ENCODE peak calls at places on chromosomes 6 and 20, in four cellular contexts. U is ovary, F is GM23338, W is astrocyte of the spinal cord. K is an unnamed sample.

GRCh38 chr6:168093071-168093505 is 14.1 kb upstream of the FRMD1 start:
- DNase-seq in U (no peak), F (no peak), W (no peak), K (peak)

GRCh38 chr20:10653593-10654288 is 20.1 kb downstream of the JAG1 start:
- DNase-seq in F (no peak), W (peak), U (peak), K (no peak)

GRCh38 chr20:2455771-2456497 is 14.7 kb downstream of the SNRPB start:
- DNase-seq in F (no peak), W (no peak), U (no peak), K (no peak)

GRCh38 chr20:63858393-63859165 is 2.7 kb upstream of the ABHD16B start:
- DNase-seq in U (peak), F (peak), W (peak), K (no peak)

GRCh38 chr6:170269151-170269872 is 21.6 kb downstream of the DLL1 start:
- DNase-seq in F (no peak), W (no peak), U (no peak), K (peak)

GRCh38 chr6:12899080-12899815 is 182.7 kb downstream of the PHACTR1 start:
- DNase-seq in U (no peak), W (no peak), F (no peak), K (no peak)

GRCh38 chr6:83758533-83758932 is 49.6 kb upstream of the SNAP91 start:
- DNase-seq in F (no peak), U (no peak), W (no peak), K (no peak)

GRCh38 chr6:139198529-139199303 is 63.8 kb downstream of the HECA start:
- DNase-seq in U (no peak), F (no peak), W (no peak), K (no peak)

GRCh38 chr6:17178754-17179153 is 76.9 kb downstream of the STMND1 start:
- DNase-seq in W (no peak), U (no peak), F (no peak), K (no peak)

GRCh38 chr6:88914180-88914579 is 49.2 kb downstream of the RNGTT start:
- DNase-seq in W (no peak), F (peak), U (no peak), K (no peak)

GRCh38 chr20:12627485-12627884 is 381.3 kb upstream of the SPTLC3 start:
- DNase-seq in F (no peak), W (no peak), U (no peak), K (no peak)

GRCh38 chr6:77454386-77454785 is 8.9 kb downstream of the HTR1B start:
- DNase-seq in F (no peak), U (no peak), W (no peak), K (no peak)

GRCh38 chr6:55594442-55594841 is 15.4 kb upstream of the HMGCLL1 start:
- DNase-seq in W (no peak), F (no peak), U (no peak), K (no peak)

GRCh38 chr6:55892749-55893357 is 17.5 kb upstream of the BMP5 start:
- DNase-seq in F (no peak), U (no peak), W (no peak), K (no peak)

GRCh38 chr6:128118401-128118800 is 217.5 kb upstream of the THEMIS start:
- DNase-seq in U (no peak), W (peak), F (no peak), K (no peak)

GRCh38 chr6:78749326-78749725 is 118.0 kb upstream of the IRAK1BP1 start:
- DNase-seq in F (no peak), W (peak), U (no peak), K (no peak)

GRCh38 chr6:149045404-149045803 is 272.1 kb upstream of the TAB2 start:
- DNase-seq in F (peak), U (no peak), W (no peak), K (no peak)

GRCh38 chr6:26473758-26474438 is 16.1 kb downstream of the BTN2A1 start:
- DNase-seq in W (peak), U (peak), F (peak), K (peak)

GRCh38 chr20:34701405-34702085 is 2.6 kb upstream of the TP53INP2 start:
- DNase-seq in W (no peak), F (no peak), U (no peak), K (no peak)

GRCh38 chr20:49832632-49833327 is 20.2 kb downstream of the SLC9A8 start:
- DNase-seq in F (no peak), U (no peak), W (no peak), K (no peak)

GRCh38 chr20:34514897-34515483 is 1.2 kb upstream of the DYNLRB1 start:
- DNase-seq in U (no peak), F (no peak), W (no peak), K (no peak)

GRCh38 chr20:48846516-48847492 is 19.0 kb upstream of the PREX1 start:
- DNase-seq in W (no peak), F (peak), U (no peak), K (no peak)

GRCh38 chr20:58886546-58886945 is 34.0 kb downstream of the GNAS start:
- DNase-seq in U (no peak), F (no peak), W (no peak), K (no peak)

GRCh38 chr6:46011241-46012085 is 4.2 kb downstream of the CLIC5 start:
- DNase-seq in U (no peak), W (peak), F (no peak), K (no peak)

GRCh38 chr20:64196831-64197418 is 32.7 kb downstream of the MYT1 start:
- DNase-seq in U (no peak), F (no peak), W (no peak), K (no peak)

GRCh38 chr6:33116417-33116816 is 40.6 kb downstream of the HLA-DPB1 start:
- DNase-seq in U (no peak), F (peak), W (no peak), K (no peak)

GRCh38 chr20:38303908-38304379 is at the start of gene BPI:
- DNase-seq in W (peak), F (no peak), U (no peak), K (peak)

GRCh38 chr6:100281471-100281878 is 183.2 kb downstream of the SIM1 start:
- DNase-seq in U (no peak), W (no peak), F (peak), K (no peak)

GRCh38 chr6:1082040-1082935 is 229.6 kb upstream of the FOXQ1 start:
- DNase-seq in F (no peak), U (no peak), W (no peak), K (no peak)

GRCh38 chr6:43086022-43086658 is 10.0 kb downstream of the PTK7 start:
- DNase-seq in U (no peak), W (no peak), F (no peak), K (no peak)

GRCh38 chr6:43951063-43951755 is 176.0 kb downstream of the MRPL14 start:
- DNase-seq in U (no peak), F (peak), W (no peak), K (peak)

GRCh38 chr6:24324617-24325016 is 33.2 kb downstream of the DCDC2 start:
- DNase-seq in F (no peak), W (no peak), U (no peak), K (no peak)

GRCh38 chr20:45008521-45009049 is 42.3 kb downstream of the STK4 start:
- DNase-seq in W (no peak), F (no peak), U (no peak), K (no peak)

GRCh38 chr6:130409394-130410095 is 43.7 kb downstream of the TMEM200A start:
- DNase-seq in U (no peak), F (no peak), W (no peak), K (no peak)

GRCh38 chr6:33633462-33634158 is 12.5 kb downstream of the ITPR3 start:
- DNase-seq in F (peak), U (peak), W (peak), K (peak)

DNA sequence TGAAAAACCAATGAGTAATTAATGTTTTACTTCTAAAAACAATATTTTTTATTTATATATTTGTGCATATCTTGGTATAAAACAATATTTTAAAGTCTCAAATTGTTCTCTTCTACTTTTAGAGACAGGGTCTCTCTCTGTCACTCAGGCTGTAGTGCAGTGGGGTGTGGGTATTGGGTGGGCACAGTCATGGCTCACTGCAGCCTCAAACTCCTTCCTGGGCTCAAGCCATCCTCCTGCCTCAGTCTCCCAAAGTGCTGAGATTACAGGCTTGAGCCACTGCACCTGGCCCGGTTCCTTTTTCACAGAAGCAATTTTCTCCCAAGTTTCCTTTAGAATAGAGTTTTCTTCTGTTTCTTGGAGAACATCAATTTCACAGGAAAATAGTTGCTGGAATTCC is 102.8 kb downstream of the TMEM242 start:
- DNase-seq in U (no peak), F (no peak), W (no peak), K (no peak)
- H3K4me3 ChIP-seq in U (no peak), F (no peak), W (no peak), K (peak)

DNA sequence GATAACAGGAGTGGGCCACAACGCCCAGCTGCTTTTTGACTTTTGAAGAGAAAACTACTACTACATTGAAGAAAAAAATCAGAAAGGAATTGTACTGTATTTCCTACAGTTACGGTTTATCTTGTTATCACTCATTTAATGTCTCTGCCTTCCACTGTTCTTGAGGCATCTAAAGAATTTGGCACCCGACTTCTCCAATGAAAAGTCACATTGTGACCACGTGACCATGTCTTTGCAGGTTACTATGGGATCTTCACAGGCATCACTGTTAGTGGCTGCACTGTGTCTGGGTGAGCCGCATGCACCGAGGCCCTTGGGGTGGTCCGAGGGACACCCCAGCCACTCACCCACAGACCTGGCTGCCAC is 26.8 kb downstream of the RRBP1 start:
- DNase-seq in W (no peak), U (no peak), F (peak), K (no peak)
- TF ChIP-seq CTCF in W (no peak), U (no peak), F (peak), K (no peak)

DNA sequence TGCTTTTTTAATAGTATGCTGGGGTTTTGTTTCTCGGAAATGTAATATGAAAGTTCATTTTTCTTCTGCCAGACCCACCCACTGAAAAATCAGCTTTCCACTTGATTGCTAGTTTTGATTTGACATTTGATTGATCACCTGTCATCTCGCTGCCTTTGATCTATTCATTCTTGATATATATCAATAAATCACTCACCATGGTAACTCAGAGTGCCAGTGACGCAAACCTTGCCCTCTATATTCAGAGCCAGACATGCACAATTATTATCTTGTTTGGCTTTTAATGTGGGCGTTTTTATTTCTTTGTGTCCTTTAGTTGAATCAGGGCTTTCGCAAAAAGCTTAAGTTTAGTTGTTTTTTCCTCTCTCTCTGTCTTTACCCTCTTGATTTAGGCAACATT is 2.0 kb downstream of the TSHZ2 start:
- DNase-seq in U (no peak), W (no peak), F (no peak), K (no peak)
- H3K4me3 ChIP-seq in U (peak), W (no peak), F (no peak), K (peak)

GRCh38 chr6:14272111-14273085 is 154.8 kb downstream of the CD83 start:
- DNase-seq in F (no peak), U (no peak), W (peak), K (no peak)

GRCh38 chr6:14269434-14269833 is 151.9 kb downstream of the CD83 start:
- DNase-seq in F (no peak), W (no peak), U (no peak), K (no peak)

GRCh38 chr6:14273196-14273595 is 155.6 kb downstream of the CD83 start:
- DNase-seq in W (no peak), F (peak), U (no peak), K (no peak)

GRCh38 chr6:14270142-14270893 is 152.7 kb downstream of the CD83 start:
- DNase-seq in W (no peak), F (no peak), U (no peak), K (no peak)

DNA sequence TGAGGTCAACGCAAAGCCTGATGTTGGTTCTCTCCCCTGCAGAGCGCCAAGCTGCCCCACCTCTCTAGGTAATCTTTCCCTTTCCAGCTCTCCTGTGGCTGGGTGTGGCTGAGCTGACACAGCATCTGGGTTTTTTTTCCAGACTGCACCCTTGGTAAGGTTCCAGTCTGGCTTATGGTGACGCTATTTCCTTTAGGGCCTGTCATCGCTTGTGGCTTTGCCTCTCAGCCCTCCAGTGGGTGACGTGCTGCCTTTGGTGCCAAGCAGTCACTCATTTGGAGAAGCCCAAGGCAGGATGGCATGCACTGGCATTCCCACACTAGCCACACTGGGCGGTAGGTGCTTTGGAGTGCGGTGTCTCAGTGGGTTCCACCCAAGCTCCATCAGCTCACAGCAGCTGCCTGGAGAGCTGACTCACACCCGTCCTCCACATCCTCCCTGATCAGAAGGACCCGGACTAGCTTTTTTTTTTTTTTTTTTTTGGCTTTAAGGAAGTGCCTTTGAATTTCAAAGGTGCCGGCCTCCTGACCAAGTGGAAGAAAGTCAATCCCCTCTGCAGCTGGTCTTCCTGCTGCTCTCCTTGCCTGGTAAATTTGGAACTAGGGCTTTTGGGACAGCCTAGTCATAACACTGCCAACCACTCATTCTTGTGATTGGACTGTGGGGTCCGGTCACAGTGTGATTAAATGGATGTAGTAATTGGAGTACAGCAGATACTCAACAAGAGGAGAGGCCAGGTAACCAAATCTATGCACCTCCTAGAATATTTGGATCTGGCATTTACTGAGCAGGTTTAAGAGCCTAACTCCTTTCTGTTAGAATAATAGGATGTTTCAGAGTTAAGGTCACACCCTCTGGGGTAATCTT is 153.6 kb downstream of the CD83 start:
- DNase-seq in U (no peak), W (peak), F (no peak), K (no peak)
- TF ChIP-seq CTCF in U (no peak), W (no peak), F (no peak), K (no peak)

DNA sequence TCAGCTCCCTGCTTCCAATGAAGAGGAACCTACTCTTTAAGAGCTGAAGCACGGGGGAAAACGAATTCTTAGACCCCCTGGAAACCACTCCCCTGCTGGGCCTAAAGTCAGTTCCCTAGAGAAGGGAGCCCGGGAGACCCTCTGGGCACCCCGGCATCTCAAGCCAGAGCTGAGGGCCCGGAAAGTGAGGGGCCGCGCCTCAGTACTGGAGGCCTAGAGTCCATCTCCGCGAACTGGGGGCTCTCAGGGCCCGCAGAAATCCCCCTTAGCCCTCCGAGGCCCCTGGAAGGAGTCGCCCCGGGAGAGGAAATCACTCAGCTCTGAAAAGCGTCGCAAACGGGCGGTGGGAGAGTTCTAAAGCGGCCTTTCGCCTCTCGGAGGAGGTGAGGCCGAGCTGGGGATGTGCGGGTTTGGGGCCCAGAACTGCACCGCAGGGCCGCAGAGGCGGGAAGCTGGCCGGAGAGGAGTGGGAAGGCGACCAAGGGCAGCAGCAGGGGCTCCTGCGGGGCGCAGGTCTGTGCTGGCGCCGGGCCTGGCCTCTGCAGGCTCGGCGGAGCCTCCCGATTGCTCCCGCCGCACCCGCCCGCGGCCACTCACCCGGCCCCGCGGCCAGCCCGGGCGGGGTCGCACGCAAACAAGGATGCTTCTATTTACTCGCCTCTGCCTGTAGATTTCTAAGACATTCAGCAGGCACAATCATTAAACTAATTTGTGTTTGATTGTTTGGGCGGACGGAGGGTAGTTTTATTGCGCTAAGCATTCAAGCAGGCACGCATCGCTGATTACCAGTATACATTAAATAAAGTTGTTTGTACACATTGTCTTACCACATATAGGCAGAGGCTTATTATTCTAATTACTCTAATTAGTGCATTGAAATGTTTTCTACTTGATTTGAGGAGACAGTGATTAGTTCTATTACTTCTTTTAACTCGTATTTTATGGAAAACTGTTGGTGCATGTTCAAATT is 9.2 kb downstream of the POU3F2 start:
- DNase-seq in F (peak), W (no peak), U (no peak), K (no peak)
- H3K4me3 ChIP-seq in F (peak), W (no peak), U (no peak), K (no peak)

DNA sequence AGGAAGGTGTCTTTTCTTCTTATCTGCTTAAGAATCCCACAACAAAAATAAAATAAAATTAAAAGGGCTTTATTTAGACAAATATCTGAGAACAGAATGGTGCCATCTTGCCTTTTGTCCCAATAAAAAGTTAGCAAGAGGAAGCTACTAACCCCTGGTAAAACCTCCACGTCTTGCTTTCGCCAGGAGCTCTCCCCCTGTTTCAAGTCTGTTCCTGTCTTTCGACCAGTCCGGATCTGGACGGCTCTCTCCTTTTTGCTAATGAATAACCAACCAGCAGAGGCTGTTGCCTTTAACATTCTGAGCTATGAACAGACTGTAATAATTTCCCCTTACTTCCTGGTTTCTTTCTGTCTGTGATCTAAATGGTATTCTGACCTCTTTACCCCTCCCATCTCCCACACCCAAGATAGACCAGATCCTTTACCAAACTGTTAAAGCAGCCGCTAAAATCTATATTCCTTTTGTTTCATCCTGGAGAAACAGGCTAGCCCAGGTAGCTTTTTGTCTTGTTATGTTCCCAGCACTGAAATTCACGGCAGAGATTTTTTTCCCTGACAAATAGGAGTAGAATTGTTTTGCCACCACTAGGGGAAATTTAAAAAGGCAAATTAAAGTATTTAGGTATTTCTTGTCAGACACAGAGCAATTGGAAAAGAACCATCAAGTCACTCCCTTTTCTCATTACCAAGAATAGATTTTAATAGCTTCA is at the start of gene FRK:
- DNase-seq in U (no peak), F (peak), W (peak), K (no peak)
- TF ChIP-seq CTCF in U (no peak), F (peak), W (no peak), K (peak)